ENCODE peak calls at places on chromosome 15, in six cellular contexts. P is HCT116, Q is NB4, W is A549, S is H1, T is GM12878. C is an unnamed sample.

GRCh38 chr15:72272213-72272996 is at the start of gene PARP6:
- DNase-seq in T (peak), P (peak), W (peak), S (peak), Q (peak), C (peak)

GRCh38 chr15:69491051-69491505 is 38.5 kb downstream of the RPLP1 start:
- DNase-seq in Q (no peak), W (no peak), T (no peak), P (no peak), S (no peak), C (no peak)

GRCh38 chr15:65952425-65953053 is 83.2 kb downstream of the RAB11A start:
- DNase-seq in T (no peak), P (no peak), Q (peak), S (peak), W (peak), C (peak)

GRCh38 chr15:93253656-93254055 is 164.6 kb upstream of the RGMA start:
- DNase-seq in T (no peak), Q (no peak), W (no peak), P (no peak), S (no peak), C (no peak)

GRCh38 chr15:39300451-39301153 is 280.3 kb upstream of the THBS1 start:
- DNase-seq in W (peak), P (no peak), S (no peak), T (no peak), Q (no peak), C (no peak)

GRCh38 chr15:90709278-90709677 is 7.9 kb upstream of the BLM start:
- DNase-seq in W (no peak), P (no peak), T (no peak), Q (no peak), S (no peak), C (no peak)

GRCh38 chr15:85837011-85837433 is 42.3 kb upstream of the KLHL25 start:
- DNase-seq in Q (peak), T (no peak), S (no peak), P (no peak), W (peak), C (no peak)

GRCh38 chr15:80168421-80168820 is 15.6 kb downstream of the FAH start:
- DNase-seq in Q (no peak), W (no peak), S (no peak), P (no peak), T (no peak), C (no peak)

GRCh38 chr15:78697449-78697848 is 56.4 kb upstream of the CHRNB4 start:
- DNase-seq in Q (no peak), S (no peak), P (no peak), W (no peak), T (no peak), C (no peak)

GRCh38 chr15:90869601-90870353 is 1.4 kb downstream of the FURIN start:
- DNase-seq in P (peak), Q (peak), S (no peak), T (no peak), W (no peak), C (peak)

GRCh38 chr15:22979069-22979698 is 984 bp downstream of the CYFIP1 start:
- DNase-seq in S (peak), T (no peak), P (no peak), Q (peak), W (peak), C (peak)

GRCh38 chr15:86362556-86362955 is 282.9 kb downstream of the AGBL1 start:
- DNase-seq in Q (peak), P (no peak), S (no peak), T (no peak), W (no peak), C (no peak)

GRCh38 chr15:31262901-31263671 is 63.5 kb upstream of the KLF13 start:
- DNase-seq in P (no peak), T (peak), W (no peak), S (peak), Q (peak), C (peak)

GRCh38 chr15:84638103-84638502 is 16.0 kb downstream of the WDR73 start:
- DNase-seq in S (no peak), T (no peak), W (no peak), P (no peak), Q (peak), C (no peak)

GRCh38 chr15:82371649-82372048 is 22.4 kb upstream of the GOLGA6L10 start:
- DNase-seq in T (no peak), P (no peak), Q (no peak), S (no peak), W (no peak), C (no peak)

DNA sequence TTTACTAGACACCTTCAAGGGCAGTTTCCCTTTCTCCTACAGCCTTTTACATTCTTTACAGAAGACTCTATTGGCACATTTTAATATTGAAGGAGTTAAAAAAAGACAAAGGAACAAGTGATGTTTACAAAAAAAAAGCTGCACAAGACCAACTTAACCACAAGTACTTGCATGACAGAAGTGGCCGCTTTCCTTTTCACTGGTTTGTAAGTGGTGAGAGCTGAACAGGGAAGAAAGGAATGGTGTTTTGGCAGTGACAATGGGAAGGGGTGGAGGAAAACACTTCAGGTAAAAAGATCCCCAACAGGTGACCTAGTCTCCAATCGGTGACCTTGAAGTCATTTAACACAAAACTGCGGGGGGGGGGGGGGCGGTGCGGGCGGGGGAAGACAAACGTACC is 1.1 kb downstream of the WDR72 start:
- DNase-seq in Q (no peak), S (no peak), P (no peak), T (no peak), W (no peak), C (no peak)
- TF ChIP-seq MAX in Q (no peak), S (no peak), P (no peak), T (no peak), W (no peak), C (no peak)

DNA sequence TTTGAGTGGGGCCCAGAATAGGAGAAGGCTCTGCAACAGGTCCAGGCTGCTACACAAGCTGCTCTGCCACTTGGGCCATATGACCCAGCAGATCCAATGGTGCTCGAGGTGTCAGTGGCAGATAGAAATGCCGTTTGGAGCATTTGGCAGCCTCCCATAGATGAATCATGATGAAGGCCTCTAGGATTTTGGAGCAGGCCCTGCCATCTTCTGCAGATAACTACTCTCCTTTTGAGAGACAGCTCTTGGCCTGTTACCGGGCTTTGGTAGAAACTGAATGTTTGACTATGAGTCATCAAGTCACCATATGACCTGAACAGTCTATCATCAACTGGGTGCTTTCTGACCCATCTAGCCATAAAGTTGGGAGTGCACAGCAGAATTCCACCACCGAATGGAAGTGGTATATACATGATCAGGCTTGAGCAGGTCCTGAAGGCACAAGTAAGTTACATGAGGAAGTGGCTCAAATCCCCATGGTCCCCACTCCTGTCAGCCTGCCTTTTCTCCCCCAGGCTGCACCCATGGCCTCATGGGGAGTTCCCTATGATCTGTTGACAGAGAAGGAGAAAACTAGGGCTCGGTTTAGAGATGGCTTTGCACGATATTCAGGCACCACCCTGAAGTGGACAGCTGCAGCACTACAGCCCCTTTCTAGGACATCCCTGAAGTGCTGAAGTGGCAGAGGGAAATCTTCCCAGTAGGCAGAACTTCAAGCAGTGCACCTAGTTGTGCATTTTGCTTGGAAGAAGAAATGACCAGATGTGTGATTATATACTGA is 971.4 kb downstream of the MCTP2 start:
- DNase-seq in T (no peak), P (no peak), Q (no peak), S (no peak), W (no peak), C (no peak)
- TF ChIP-seq MAX in T (no peak), P (no peak), Q (no peak), S (no peak), W (no peak), C (no peak)

DNA sequence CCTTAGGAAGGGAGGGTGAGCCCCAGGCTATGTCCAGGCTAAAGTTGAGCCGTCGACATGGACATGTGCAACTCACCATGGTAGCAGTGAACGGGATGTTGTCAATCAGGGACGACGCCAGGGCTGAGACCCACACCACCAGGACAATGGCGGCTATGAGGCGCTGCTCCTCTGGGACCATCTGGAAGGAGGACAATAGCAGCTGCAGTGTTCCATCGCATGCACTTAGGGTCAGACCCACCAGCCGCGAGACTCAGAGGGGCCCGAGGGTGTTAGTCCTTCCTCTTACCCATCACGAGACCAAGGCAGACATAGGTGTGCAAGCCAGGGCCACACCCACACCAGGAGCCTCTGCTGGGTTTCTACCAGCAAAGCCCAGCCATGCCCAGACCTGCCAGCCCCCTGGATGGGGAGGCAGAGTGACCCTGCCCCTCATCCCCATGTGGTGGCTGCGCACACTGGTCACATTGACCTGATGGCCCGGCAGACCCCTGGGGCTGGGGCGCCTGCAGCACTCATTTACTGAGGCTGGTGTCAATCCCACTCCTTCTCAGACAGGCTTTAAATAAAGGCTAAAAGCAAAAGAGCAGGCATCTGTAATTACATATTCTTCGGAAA is 227.9 kb downstream of the OCA2 start:
- DNase-seq in P (no peak), W (no peak), Q (no peak), T (no peak), S (no peak), C (no peak)
- TF ChIP-seq MAX in P (no peak), W (no peak), Q (no peak), T (no peak), S (no peak), C (no peak)

GRCh38 chr15:88623632-88624031 is 2.5 kb downstream of the AEN start:
- DNase-seq in S (no peak), W (no peak), Q (no peak), T (no peak), P (no peak), C (no peak)
- TF ChIP-seq MAX in S (no peak), W (no peak), Q (no peak), T (no peak), P (no peak), C (no peak)

GRCh38 chr15:28904541-28905303 is 18.9 kb downstream of the APBA2 start:
- DNase-seq in W (no peak), P (no peak), T (no peak), Q (no peak), S (no peak), C (no peak)
- TF ChIP-seq MAX in W (no peak), P (no peak), T (no peak), Q (no peak), S (no peak), C (no peak)

C was measured in WTC11.